ENCODE peak calls at places on chromosomes 2 and 18, in seven cellular contexts. C is HFF-Myc; H is glutamatergic neuron; T is HFFc6; Q is BE2C; A is CD4-positive, alpha-beta T cell; Z is colonic mucosa. L is an unnamed sample.

GRCh38 chr18:77023115-77023782 is 109.3 kb downstream of the MBP start:
- DNase-seq in C (no peak), H (peak; percentile 70), T (no peak), Q (no peak), A (no peak), Z (no peak), L (no peak)

GRCh38 chr18:70046207-70046606 is 98.5 kb upstream of the CD226 start:
- DNase-seq in C (no peak), H (no peak), T (peak; percentile 12), Q (no peak), A (no peak), Z (no peak), L (no peak)

GRCh38 chr2:113697516-113697915 is 58.9 kb downstream of the SLC35F5 start:
- DNase-seq in C (no peak), H (no peak), T (no peak), Q (no peak), A (no peak), Z (no peak), L (no peak)

GRCh38 chr2:219965287-219965870 is 337.9 kb downstream of the SLC4A3 start:
- DNase-seq in C (no peak), H (no peak), T (no peak), Q (no peak), A (no peak), Z (no peak), L (no peak)

GRCh38 chr18:38759457-38759856 is 1193.9 kb upstream of the CELF4 start:
- DNase-seq in C (no peak), H (no peak), T (no peak), Q (no peak), A (no peak), Z (no peak), L (no peak)

GRCh38 chr2:127324635-127325034 is 30.7 kb upstream of the ERCC3 start:
- DNase-seq in C (peak; percentile 44), H (no peak), T (peak; percentile 47), Q (peak; percentile 27), A (no peak), Z (no peak), L (no peak)

GRCh38 chr2:71459084-71459431 is 5.7 kb downstream of the DYSF start:
- DNase-seq in C (no peak), H (no peak), T (no peak), Q (no peak), A (no peak), Z (no peak), L (no peak)

GRCh38 chr18:74896390-74896991 is 298.8 kb downstream of the ZNF407 start:
- DNase-seq in C (no peak), H (no peak), T (no peak), Q (no peak), A (peak; percentile 43), Z (peak; percentile 42), L (peak; percentile 31)

GRCh38 chr2:222671259-222672067 is at the start of gene MOGAT1:
- DNase-seq in C (no peak), H (peak; percentile 66), T (no peak), Q (peak; percentile 79), A (no peak), Z (peak; percentile 45), L (peak; percentile 43)

GRCh38 chr2:190181066-190181681 is 118.6 kb upstream of the MSTN start:
- DNase-seq in C (no peak), H (no peak), T (no peak), Q (no peak), A (no peak), Z (no peak), L (no peak)

GRCh38 chr2:190178066-190178722 is 115.7 kb upstream of the MSTN start:
- DNase-seq in C (no peak), H (no peak), T (no peak), Q (no peak), A (no peak), Z (no peak), L (no peak)

GRCh38 chr2:190182071-190182524 is 119.6 kb upstream of the MSTN start:
- DNase-seq in C (no peak), H (no peak), T (no peak), Q (no peak), A (no peak), Z (no peak), L (peak; percentile 20)

GRCh38 chr2:190179754-190180312 is 117.3 kb upstream of the MSTN start:
- DNase-seq in C (no peak), H (no peak), T (no peak), Q (no peak), A (no peak), Z (no peak), L (peak; percentile 40)

DNA sequence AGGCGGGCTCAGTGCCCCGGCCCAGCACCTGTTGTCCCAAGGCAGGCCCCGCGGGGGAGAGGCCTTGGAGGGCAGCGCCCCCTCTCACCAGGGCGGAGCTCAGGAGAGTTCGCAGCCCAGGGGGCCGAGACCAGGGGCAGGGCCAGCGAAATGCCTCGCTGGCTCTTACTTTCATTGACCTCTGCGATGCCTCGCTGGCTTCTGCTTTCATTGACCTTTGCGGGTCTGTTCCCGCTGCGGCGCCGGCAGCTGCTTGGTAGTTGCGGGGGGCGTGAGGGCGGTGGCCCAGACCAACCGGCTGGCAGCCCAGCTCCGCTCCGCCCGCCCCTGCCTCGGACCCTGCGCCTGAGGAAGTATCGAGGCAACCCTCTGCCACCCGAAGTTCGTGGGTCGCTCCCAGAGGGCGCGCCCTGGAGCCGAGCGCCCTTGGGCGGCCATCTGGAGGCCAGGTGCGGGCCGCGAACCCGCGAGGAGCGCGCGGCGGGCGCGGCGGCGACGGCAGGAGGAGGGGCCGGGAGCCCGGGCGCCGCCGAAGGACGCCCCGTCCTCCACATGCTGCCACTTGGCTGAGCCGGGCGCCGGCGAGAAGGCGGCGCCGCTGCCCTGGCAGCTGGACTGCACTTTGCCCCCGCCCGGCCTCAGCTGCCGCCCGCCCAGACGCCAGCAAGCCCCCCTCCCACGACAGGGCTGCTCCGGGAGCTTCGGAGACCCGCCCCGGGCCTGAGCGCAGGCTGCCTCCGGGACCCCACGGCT is 118.0 kb upstream of the MSTN start:
- DNase-seq in C (no peak), H (peak; percentile 69), T (no peak), Q (peak; percentile 74), A (no peak), Z (peak; percentile 76), L (peak; percentile 85)
- TF ChIP-seq CTCF in C (peak; percentile 56), H (peak; percentile 44), T (peak; percentile 70), Q (peak; percentile 63), A (no peak), Z (peak; percentile 53), L (peak; percentile 61)

GRCh38 chr2:169479257-169480078 is at the start of gene BBS5:
- DNase-seq in C (peak; percentile 43), H (peak; percentile 83), T (peak; percentile 84), Q (peak; percentile 71), A (peak; percentile 65), Z (peak; percentile 76), L (peak; percentile 91)
- TF ChIP-seq CTCF in C (peak; percentile 64), H (no peak), T (peak; percentile 74), Q (peak; percentile 41), A (peak; percentile 41), Z (peak; percentile 42), L (peak; percentile 67)

DNA sequence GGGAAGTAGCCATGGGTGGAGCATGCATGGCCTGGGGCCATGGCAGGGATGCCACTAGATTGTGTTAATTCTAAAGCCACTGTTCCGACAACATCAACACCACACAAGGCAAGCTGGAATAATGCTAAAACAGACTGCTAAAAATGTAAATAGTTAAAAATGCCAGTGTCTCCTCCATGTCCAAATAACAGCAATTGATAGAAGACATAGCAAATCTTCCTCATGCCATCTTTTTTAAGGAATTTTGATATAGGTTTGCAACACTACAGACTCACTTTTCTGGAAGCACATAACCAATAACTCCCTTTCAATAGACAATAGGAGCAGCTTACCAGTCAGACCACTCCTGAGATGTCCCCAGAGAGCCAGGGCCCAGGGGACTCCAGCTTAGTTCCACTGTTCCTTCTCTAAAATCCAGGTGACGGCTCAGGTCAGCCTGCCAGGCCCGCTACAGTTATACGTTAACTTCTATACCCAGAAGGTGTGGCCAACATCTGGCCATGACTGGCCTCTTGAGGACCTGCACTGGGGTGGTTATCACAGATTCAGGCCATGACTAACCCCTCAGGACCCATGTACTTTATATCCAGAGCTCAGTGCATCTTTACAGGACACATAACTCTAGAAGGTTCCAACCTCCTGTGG is 20.3 kb downstream of the TUBB6 start:
- DNase-seq in C (no peak), H (no peak), T (no peak), Q (no peak), A (no peak), Z (no peak), L (no peak)
- TF ChIP-seq CTCF in C (no peak), H (no peak), T (no peak), Q (no peak), A (peak; percentile 25), Z (peak; percentile 32), L (no peak)

DNA sequence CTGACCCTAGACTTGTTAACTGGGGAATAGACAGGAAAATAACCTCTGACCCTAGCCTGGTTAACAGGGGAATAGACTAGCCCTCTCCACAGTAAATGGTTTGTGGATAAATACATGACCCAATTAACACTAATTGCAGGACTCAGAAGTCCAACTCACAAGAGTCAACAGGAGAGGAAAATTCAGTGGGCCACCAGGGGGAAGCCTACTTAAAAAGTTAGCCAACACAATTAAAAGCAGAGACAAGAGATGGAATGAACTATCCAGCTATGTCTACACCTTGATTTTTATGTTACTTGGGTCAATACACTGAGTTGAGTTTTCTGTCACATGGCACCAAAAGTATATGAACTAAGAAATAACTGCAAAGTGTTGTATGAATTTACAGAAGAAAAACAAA is 158.8 kb upstream of the SLC39A10 start:
- DNase-seq in C (no peak), H (no peak), T (no peak), Q (peak; percentile 38), A (peak; percentile 66), Z (peak; percentile 48), L (no peak)
- TF ChIP-seq CTCF in C (peak; percentile 27), H (peak; percentile 29), T (peak; percentile 66), Q (peak; percentile 60), A (peak; percentile 79), Z (peak; percentile 15), L (peak; percentile 26)

GRCh38 chr18:32446780-32447179 is 23.9 kb downstream of the GAREM1 start:
- DNase-seq in C (no peak), H (no peak), T (no peak), Q (no peak), A (no peak), Z (no peak), L (no peak)

GRCh38 chr18:32445846-32446245 is 24.8 kb downstream of the GAREM1 start:
- DNase-seq in C (no peak), H (no peak), T (no peak), Q (no peak), A (no peak), Z (no peak), L (no peak)

GRCh38 chr18:32450874-32451273 is 19.8 kb downstream of the GAREM1 start:
- DNase-seq in C (no peak), H (no peak), T (no peak), Q (no peak), A (no peak), Z (no peak), L (no peak)

GRCh38 chr18:32454667-32455066 is 16.0 kb downstream of the GAREM1 start:
- DNase-seq in C (no peak), H (no peak), T (no peak), Q (no peak), A (no peak), Z (no peak), L (no peak)

DNA sequence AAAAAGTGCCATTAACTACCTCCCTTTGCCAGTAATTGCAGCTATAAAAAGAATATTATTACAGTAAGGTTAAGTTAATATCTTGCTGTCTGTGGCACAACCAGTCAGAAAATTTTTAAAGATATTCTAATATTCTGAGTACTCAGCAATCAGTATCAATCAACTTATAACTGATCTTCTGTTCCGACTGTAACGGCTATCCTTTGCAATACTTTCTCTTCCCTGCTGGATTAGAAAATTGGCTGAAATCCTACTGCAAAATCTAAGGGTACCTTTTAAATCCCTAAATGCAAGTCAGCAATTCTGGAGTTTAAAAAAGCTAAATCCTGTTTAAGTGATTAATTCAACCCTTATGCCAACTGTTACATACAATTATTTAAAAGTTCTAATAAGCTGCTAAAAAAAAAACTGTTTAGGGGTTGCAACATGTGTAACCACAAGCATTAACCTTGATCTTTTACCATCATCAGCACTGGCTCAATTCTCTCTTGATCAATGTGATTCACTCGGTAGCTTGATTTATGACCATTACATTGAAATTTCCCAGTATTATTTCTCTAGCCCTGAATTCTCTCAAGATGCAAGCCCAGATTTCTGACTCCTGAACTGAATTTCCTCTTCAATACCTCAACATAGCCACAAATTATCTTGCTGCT is 20.5 kb downstream of the GAREM1 start:
- DNase-seq in C (no peak), H (no peak), T (no peak), Q (no peak), A (no peak), Z (no peak), L (no peak)
- TF ChIP-seq CTCF in C (no peak), H (no peak), T (no peak), Q (no peak), A (no peak), Z (no peak), L (no peak)